ENCODE peak calls at places on chromosomes 13 and 19, in seven cellular contexts. X is Panc1, Q is progenitor cell of endocrine pancreas, K is kidney epithelial cell, L is heart left ventricle, U is HFF-Myc, V is B cell. J is an unnamed sample.

GRCh38 chr13:49421391-49421790 is 22.5 kb downstream of the CAB39L start:
- DNase-seq in V (peak; percentile 46), K (no peak), Q (no peak), L (no peak), U (no peak), X (no peak), J (no peak)

GRCh38 chr13:33186851-33187250 is 98.7 kb downstream of the STARD13 start:
- DNase-seq in Q (no peak), U (no peak), K (peak; percentile 63), X (peak; percentile 17), V (no peak), L (no peak), J (no peak)

GRCh38 chr19:58170860-58171259 is 12.0 kb upstream of the ZNF274 start:
- DNase-seq in U (no peak), Q (no peak), V (no peak), X (no peak), L (no peak), K (no peak), J (peak; percentile 31)

GRCh38 chr13:40406405-40407138 is 259.9 kb downstream of the FOXO1 start:
- DNase-seq in V (no peak), U (peak; percentile 65), L (no peak), X (no peak), Q (no peak), K (no peak), J (peak; percentile 56)

GRCh38 chr19:5480427-5480836 is 25.2 kb downstream of the ZNRF4 start:
- DNase-seq in K (no peak), U (no peak), X (peak; percentile 4), Q (no peak), V (no peak), L (no peak), J (peak; percentile 24)

GRCh38 chr19:461664-462551 is 1.1 kb upstream of the SHC2 start:
- DNase-seq in L (peak; percentile 47), V (no peak), X (no peak), U (no peak), K (no peak), Q (peak; percentile 79), J (peak; percentile 13)

GRCh38 chr19:1882786-1883692 is 2.3 kb downstream of the ABHD17A start:
- DNase-seq in K (no peak), Q (no peak), U (no peak), L (no peak), V (no peak), X (no peak), J (no peak)

GRCh38 chr13:95301135-95301946 is at the start of gene ABCC4:
- DNase-seq in L (peak; percentile 69), V (no peak), U (peak; percentile 33), K (no peak), X (peak; percentile 25), Q (peak; percentile 47), J (peak; percentile 68)

GRCh38 chr19:17424743-17425365 is 5.0 kb downstream of the MVB12A start:
- DNase-seq in K (no peak), L (no peak), X (no peak), V (no peak), U (no peak), Q (peak; percentile 69), J (no peak)

GRCh38 chr19:40601061-40601973 is at the start of gene LTBP4:
- DNase-seq in L (peak; percentile 85), Q (no peak), X (no peak), U (no peak), V (no peak), K (no peak), J (no peak)

GRCh38 chr19:37218592-37218935 is 550 bp downstream of the ZNF383 start:
- DNase-seq in V (no peak), K (no peak), U (peak; percentile 6), Q (no peak), X (no peak), L (no peak), J (no peak)

GRCh38 chr13:112619730-112620639 is 32.0 kb upstream of the TUBGCP3 start:
- DNase-seq in U (no peak), V (no peak), L (no peak), Q (peak; percentile 36), X (no peak), K (no peak), J (peak; percentile 42)

GRCh38 chr13:23578411-23579071 is 8.3 kb downstream of the TNFRSF19 start:
- DNase-seq in U (peak; percentile 41), L (peak; percentile 84), X (no peak), Q (peak; percentile 77), K (no peak), V (peak; percentile 63), J (peak; percentile 34)

GRCh38 chr19:39532233-39533002 is at the start of gene EID2B:
- DNase-seq in X (peak; percentile 100), U (peak; percentile 97), L (peak; percentile 95), V (peak; percentile 95), K (peak; percentile 73), Q (peak; percentile 90), J (peak; percentile 96)

GRCh38 chr19:38711726-38712153 is 32.5 kb downstream of the CAPN12 start:
- DNase-seq in Q (no peak), V (no peak), L (peak; percentile 55), K (peak; percentile 49), X (no peak), U (no peak), J (no peak)

GRCh38 chr13:111519490-111520170 is 199.2 kb downstream of the TEX29 start:
- DNase-seq in X (no peak), Q (no peak), V (no peak), L (no peak), K (no peak), U (no peak), J (no peak)

GRCh38 chr19:53659292-53659691 is 27.5 kb downstream of the DPRX start:
- DNase-seq in K (no peak), V (no peak), U (no peak), X (peak; percentile 10), L (peak; percentile 54), Q (peak; percentile 18), J (peak; percentile 11)

GRCh38 chr19:443005-443404 is 17.8 kb downstream of the SHC2 start:
- DNase-seq in V (no peak), X (no peak), Q (no peak), K (no peak), U (no peak), L (no peak), J (no peak)

GRCh38 chr19:17743874-17744273 is 7.4 kb upstream of the FCHO1 start:
- DNase-seq in U (no peak), L (no peak), X (no peak), Q (no peak), K (no peak), V (no peak), J (no peak)

GRCh38 chr13:76828316-76828741 is 57.9 kb downstream of the KCTD12 start:
- DNase-seq in K (no peak), U (no peak), X (no peak), Q (no peak), V (no peak), L (no peak), J (no peak)

GRCh38 chr19:10432736-10433130 is 12.4 kb downstream of the PDE4A start:
- DNase-seq in V (no peak), Q (no peak), K (no peak), U (no peak), X (no peak), L (no peak), J (no peak)

GRCh38 chr19:10430505-10431253 is 10.3 kb downstream of the PDE4A start:
- DNase-seq in V (no peak), U (no peak), K (no peak), X (no peak), L (peak; percentile 80), Q (no peak), J (no peak)

GRCh38 chr19:10433131-10433536 is 12.8 kb downstream of the PDE4A start:
- DNase-seq in Q (no peak), X (no peak), K (no peak), L (no peak), V (no peak), U (no peak), J (no peak)

GRCh38 chr19:10431943-10432735 is 11.8 kb downstream of the PDE4A start:
- DNase-seq in Q (no peak), L (peak; percentile 80), X (no peak), V (peak; percentile 74), K (no peak), U (no peak), J (no peak)

DNA sequence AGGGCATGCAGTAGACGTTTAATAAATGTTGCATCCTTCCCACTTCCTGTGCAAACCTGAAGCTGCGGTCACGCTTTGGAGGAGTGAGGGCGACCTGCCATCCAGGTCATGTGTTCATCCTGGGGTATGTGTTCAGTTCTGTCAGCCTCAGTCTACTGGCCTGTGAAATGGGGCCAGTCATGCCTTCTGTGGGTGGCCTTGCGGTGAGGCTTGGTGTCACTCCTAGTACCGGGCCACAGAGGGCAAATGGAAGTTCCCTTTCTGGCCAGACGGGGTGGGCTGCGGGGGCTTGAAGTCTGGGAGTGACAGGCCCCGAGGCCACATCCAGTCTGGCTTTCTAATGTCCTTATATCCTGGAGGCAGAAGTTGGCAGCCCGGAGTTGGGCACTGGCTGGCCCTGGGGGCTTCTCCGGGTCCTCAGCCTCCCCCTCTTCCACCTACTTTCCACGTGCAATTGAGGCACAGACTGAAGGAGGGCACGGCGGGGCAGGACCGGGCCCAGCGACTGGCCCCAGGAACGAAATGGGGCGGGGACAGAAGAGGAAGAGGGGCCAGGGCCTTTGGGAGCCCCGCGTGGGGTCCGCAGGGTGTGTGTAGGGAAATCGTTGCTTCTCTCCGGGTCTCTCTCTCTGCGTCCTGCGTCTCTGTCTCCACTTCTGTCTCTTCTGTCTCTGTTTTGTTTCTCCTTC is 11.1 kb downstream of the PDE4A start:
- DNase-seq in L (peak; percentile 27), X (no peak), U (no peak), K (no peak), V (peak; percentile 64), Q (no peak), J (no peak)
- TF ChIP-seq CTCF in L (no peak), X (no peak), U (no peak), K (no peak), V (peak; percentile 8), Q (no peak), J (no peak)

GRCh38 chr19:34662919-34663318 is 14.0 kb downstream of the SCGB2B2 start:
- DNase-seq in V (peak; percentile 43), L (no peak), U (peak; percentile 48), X (no peak), Q (no peak), K (no peak), J (peak; percentile 13)
- TF ChIP-seq CTCF in V (peak; percentile 40), L (peak; percentile 19), U (peak; percentile 44), X (peak; percentile 87), Q (peak; percentile 35), K (no peak), J (no peak)

GRCh38 chr13:26095338-26095737 is 43.5 kb upstream of the SHISA2 start:
- DNase-seq in L (no peak), V (no peak), U (no peak), K (no peak), Q (no peak), X (no peak), J (no peak)
- TF ChIP-seq CTCF in L (no peak), V (no peak), U (no peak), K (no peak), Q (peak; percentile 28), X (peak; percentile 25), J (no peak)

DNA sequence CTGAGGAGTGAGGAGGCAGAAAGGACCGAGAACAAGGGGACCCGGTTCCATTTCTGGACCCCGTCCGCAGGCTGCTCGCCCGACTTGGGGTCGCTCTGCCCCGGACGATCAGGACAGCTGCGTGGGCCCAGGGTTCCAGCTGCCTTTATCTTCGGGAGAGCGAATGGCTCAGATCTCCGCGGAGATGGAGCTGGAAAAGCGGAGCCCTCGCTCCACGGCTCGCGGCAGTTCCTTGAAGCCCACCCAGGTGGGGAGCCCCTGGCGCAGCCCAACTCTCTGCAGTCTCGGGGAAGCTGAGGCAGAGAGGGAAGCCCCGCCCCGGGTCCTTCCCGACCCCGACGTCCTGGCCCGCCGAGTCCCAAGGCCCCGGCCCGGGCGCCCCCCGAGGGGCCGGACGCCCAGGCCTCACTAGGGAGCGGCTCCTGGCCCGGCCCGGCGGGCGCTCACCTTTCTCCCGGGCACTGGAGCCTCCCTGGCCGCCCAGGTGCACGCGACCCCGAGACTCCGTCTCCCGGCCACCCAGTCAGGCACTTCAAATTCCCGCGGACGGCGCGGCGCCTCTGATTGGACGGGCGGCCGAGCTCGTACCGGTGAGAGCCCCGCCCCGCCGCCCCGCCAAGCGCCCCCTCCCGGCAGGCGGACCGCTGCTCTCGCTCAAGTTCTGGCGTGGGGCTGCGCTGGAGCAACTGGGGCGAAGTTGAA is 485.7 kb downstream of the UQCRFS1 start:
- DNase-seq in V (no peak), K (no peak), X (no peak), Q (no peak), U (no peak), L (no peak), J (peak; percentile 2)
- TF ChIP-seq CTCF in V (no peak), K (peak; percentile 52), X (peak; percentile 69), Q (no peak), U (peak; percentile 57), L (no peak), J (no peak)

J was measured in RWPE1.